ENCODE peak calls at places on chromosomes 3 and 15, in ten cellular contexts. M is Calu3, A is AG09309, U is keratinocyte, C is sigmoid colon, I is GM13977, G is mesothelial cell of epicardium, D is choroid plexus epithelial cell, E is natural killer cell, O is WTC11. Q is an unnamed sample.

GRCh38 chr15:45469429-45469828 is 53.1 kb downstream of the SLC30A4 start:
- DNase-seq in U (no peak), M (no peak), I (no peak), D (no peak), O (no peak), C (no peak), G (no peak), A (no peak), E (no peak), Q (no peak)

GRCh38 chr3:169591983-169592644 is 71.4 kb downstream of the MECOM start:
- DNase-seq in A (no peak), I (no peak), U (no peak), D (no peak), E (no peak), O (no peak), G (no peak), M (no peak), C (no peak), Q (no peak)

GRCh38 chr3:113241292-113242033 is 30.1 kb downstream of the BOC start:
- DNase-seq in M (no peak), G (peak; percentile 53), U (no peak), C (no peak), E (no peak), D (no peak), I (no peak), O (peak; percentile 57), A (no peak), Q (peak; percentile 63)

GRCh38 chr15:46080018-46080417 is 445.2 kb downstream of the SQOR start:
- DNase-seq in G (no peak), A (no peak), U (no peak), D (no peak), E (no peak), C (no peak), I (no peak), M (no peak), O (peak; percentile 35), Q (peak; percentile 54)

GRCh38 chr3:9246196-9246595 is 3.2 kb downstream of the SRGAP3 start:
- DNase-seq in M (no peak), A (no peak), I (no peak), O (no peak), D (no peak), C (no peak), G (no peak), E (no peak), U (no peak), Q (no peak)

GRCh38 chr3:56869157-56869889 is 67.6 kb upstream of the ARHGEF3 start:
- DNase-seq in D (peak; percentile 75), O (no peak), I (no peak), A (no peak), U (no peak), C (no peak), M (no peak), E (no peak), G (no peak), Q (no peak)

GRCh38 chr15:71151061-71151460 is 35.8 kb downstream of the THSD4 start:
- DNase-seq in A (peak; percentile 16), C (no peak), U (peak; percentile 49), E (no peak), D (peak; percentile 38), G (no peak), M (no peak), I (no peak), O (no peak), Q (no peak)

GRCh38 chr3:9727743-9728142 is 3.8 kb upstream of the BRPF1 start:
- DNase-seq in E (no peak), O (no peak), C (no peak), G (no peak), U (no peak), I (no peak), A (no peak), M (no peak), D (peak; percentile 72), Q (no peak)

GRCh38 chr15:33093234-33093633 is 101.3 kb downstream of the FMN1 start:
- DNase-seq in U (no peak), I (no peak), O (no peak), M (no peak), G (no peak), C (no peak), E (no peak), A (no peak), D (no peak), Q (no peak)

GRCh38 chr3:150235799-150236198 is 172.3 kb upstream of the TSC22D2 start:
- DNase-seq in O (no peak), M (no peak), A (peak; percentile 68), D (peak; percentile 57), C (no peak), I (no peak), U (no peak), G (no peak), E (no peak), Q (no peak)

GRCh38 chr3:58021072-58021959 is 13.1 kb downstream of the FLNB start:
- DNase-seq in M (peak; percentile 42), G (no peak), C (no peak), O (peak; percentile 76), U (no peak), A (no peak), I (no peak), D (no peak), E (no peak), Q (no peak)

GRCh38 chr15:81885135-81885534 is 160.7 kb downstream of the MEX3B start:
- DNase-seq in E (no peak), M (no peak), A (no peak), I (no peak), D (no peak), U (no peak), C (no peak), O (no peak), G (no peak), Q (no peak)

GRCh38 chr3:102510663-102511062 is 75.8 kb downstream of the ZPLD1 start:
- DNase-seq in E (no peak), G (no peak), D (no peak), M (no peak), O (no peak), I (no peak), C (no peak), A (no peak), U (peak; percentile 38), Q (no peak)

GRCh38 chr15:45340429-45340828 is 37.9 kb downstream of the GATM start:
- DNase-seq in M (no peak), A (no peak), I (no peak), C (no peak), U (no peak), E (no peak), G (no peak), O (no peak), D (no peak), Q (no peak)

GRCh38 chr15:81336568-81336967 is 12.6 kb upstream of the STARD5 start:
- DNase-seq in G (no peak), E (no peak), D (peak; percentile 79), I (peak; percentile 39), C (no peak), A (no peak), U (no peak), O (no peak), M (peak; percentile 30), Q (no peak)

GRCh38 chr3:67016522-67017080 is 18.5 kb downstream of the KBTBD8 start:
- DNase-seq in D (no peak), O (no peak), I (no peak), U (no peak), M (no peak), G (no peak), A (no peak), C (no peak), E (no peak), Q (no peak)

GRCh38 chr3:157738441-157738840 is 235.2 kb upstream of the VEPH1 start:
- DNase-seq in M (no peak), O (no peak), C (no peak), E (no peak), A (peak; percentile 46), D (no peak), U (no peak), G (no peak), I (no peak), Q (no peak)
- TF ChIP-seq CTCF in M (no peak), O (no peak), C (no peak), E (no peak), A (no peak), D (no peak), U (no peak), G (no peak), I (no peak), Q (no peak)

GRCh38 chr3:31343075-31343474 is 189.7 kb upstream of the STT3B start:
- DNase-seq in U (no peak), I (no peak), M (no peak), C (no peak), E (no peak), O (no peak), D (no peak), G (no peak), A (peak; percentile 17), Q (no peak)

GRCh38 chr3:31345581-31345980 is 187.1 kb upstream of the STT3B start:
- DNase-seq in I (no peak), O (no peak), U (no peak), A (no peak), E (no peak), C (no peak), D (no peak), G (no peak), M (no peak), Q (no peak)

GRCh38 chr3:31346542-31346979 is 186.2 kb upstream of the STT3B start:
- DNase-seq in D (no peak), G (no peak), E (no peak), C (no peak), I (no peak), U (no peak), O (no peak), M (no peak), A (no peak), Q (no peak)

GRCh38 chr3:31341130-31341529 is 191.6 kb upstream of the STT3B start:
- DNase-seq in I (no peak), E (no peak), A (no peak), D (no peak), U (no peak), G (no peak), M (peak; percentile 9), C (no peak), O (peak; percentile 44), Q (peak; percentile 31)
- TF ChIP-seq CTCF in I (no peak), E (no peak), A (peak; percentile 14), D (peak; percentile 22), U (no peak), G (no peak), M (no peak), C (no peak), O (no peak), Q (no peak)

GRCh38 chr15:78284758-78285157 is 14.7 kb downstream of the SKIC8 start:
- DNase-seq in D (no peak), C (no peak), E (no peak), A (no peak), O (no peak), G (no peak), M (no peak), I (no peak), U (no peak), Q (no peak)
- TF ChIP-seq CTCF in D (peak; percentile 44), C (no peak), E (no peak), A (peak; percentile 13), O (no peak), G (no peak), M (no peak), I (no peak), U (no peak), Q (no peak)

DNA sequence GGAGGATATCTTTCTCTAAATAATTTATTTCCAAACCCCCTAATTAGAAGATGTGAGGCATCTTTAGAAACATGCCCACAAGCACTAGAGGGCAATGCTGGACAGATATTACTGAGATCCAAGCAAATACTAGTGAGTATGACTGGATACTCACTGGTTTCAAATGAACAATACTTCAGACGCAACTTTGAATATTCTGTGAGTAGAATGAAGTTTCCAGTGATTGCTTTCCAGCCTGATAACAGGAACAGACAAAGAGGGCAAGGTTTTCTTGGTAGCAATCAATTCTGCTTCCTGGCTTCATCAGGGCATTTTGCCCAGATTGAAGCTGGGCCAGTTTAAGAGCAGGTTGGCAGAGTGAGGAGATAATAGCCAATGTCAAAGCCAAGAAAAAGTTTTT is 442.6 kb upstream of the PDZRN3 start:
- DNase-seq in G (no peak), D (peak; percentile 77), A (peak; percentile 7), M (no peak), E (no peak), O (no peak), C (no peak), U (no peak), I (no peak), Q (no peak)
- TF ChIP-seq CTCF in G (no peak), D (peak; percentile 65), A (peak; percentile 44), M (no peak), E (no peak), O (no peak), C (no peak), U (no peak), I (no peak), Q (no peak)

Q was measured in nephron progenitor cell.